ENCODE peak calls at places on chromosomes 12 and 14, in six cellular contexts. P is A549, H is K562, X is endothelial cell of umbilical vein, C is HepG2, G is GM12878. V is an unnamed sample.

GRCh38 chr12:109626378-109627115 is 53.0 kb downstream of the MVK start:
- DNase-seq in C (no peak), G (no peak), X (no peak), H (no peak), P (no peak), V (no peak)

GRCh38 chr12:117347588-117347987 is 13.8 kb downstream of the NOS1 start:
- DNase-seq in C (no peak), H (no peak), G (no peak), P (no peak), X (no peak), V (no peak)

GRCh38 chr12:23585156-23585781 is 364.2 kb downstream of the SOX5 start:
- DNase-seq in H (no peak), P (no peak), C (no peak), X (no peak), G (no peak), V (no peak)

GRCh38 chr12:95583933-95584332 is 32.7 kb upstream of the USP44 start:
- DNase-seq in P (no peak), C (no peak), H (peak), G (no peak), X (no peak), V (peak)

GRCh38 chr12:12716151-12716844 is 870 bp upstream of the CDKN1B start:
- DNase-seq in H (no peak), G (no peak), X (peak), C (peak), P (no peak), V (no peak)

GRCh38 chr12:52691076-52691764 is 11.0 kb upstream of the KRT1 start:
- DNase-seq in X (no peak), C (no peak), P (no peak), H (no peak), G (no peak), V (no peak)

GRCh38 chr14:95341115-95341514 is 21.4 kb upstream of the CLMN start:
- DNase-seq in C (no peak), H (no peak), G (no peak), X (no peak), P (no peak), V (no peak)

GRCh38 chr14:99075771-99076370 is 196.1 kb downstream of the BCL11B start:
- DNase-seq in C (no peak), X (no peak), G (no peak), P (no peak), H (no peak), V (peak)

GRCh38 chr12:26195641-26196423 is 459 bp downstream of the SSPN start:
- DNase-seq in G (no peak), H (no peak), X (peak), C (no peak), P (peak), V (peak)

GRCh38 chr12:115155665-115156645 is 472.0 kb upstream of the TBX3 start:
- DNase-seq in C (no peak), H (no peak), P (peak), G (no peak), X (no peak), V (no peak)

GRCh38 chr12:116152268-116152667 is 125.2 kb downstream of the MED13L start:
- DNase-seq in C (no peak), X (no peak), H (no peak), G (no peak), P (no peak), V (no peak)

GRCh38 chr12:124804011-124804621 is 59.5 kb downstream of the SCARB1 start:
- DNase-seq in X (peak), C (peak), G (no peak), H (peak), P (peak), V (peak)

GRCh38 chr12:33588082-33588712 is 148.6 kb upstream of the SYT10 start:
- DNase-seq in C (no peak), P (no peak), H (peak), X (no peak), G (no peak), V (peak)

GRCh38 chr14:95486875-95487668 is 29.4 kb downstream of the SYNE3 start:
- DNase-seq in G (no peak), P (no peak), C (no peak), H (no peak), X (no peak), V (no peak)

GRCh38 chr12:8157484-8158198 is 826 bp downstream of the ZNF705A start:
- DNase-seq in C (no peak), P (no peak), H (no peak), X (peak), G (no peak), V (no peak)
- TF ChIP-seq CTCF in C (no peak), P (no peak), H (no peak), X (no peak), G (no peak), V (no peak)

GRCh38 chr14:88553886-88554457 is 835 bp downstream of the PTPN21 start:
- DNase-seq in G (no peak), X (peak), P (no peak), C (no peak), H (no peak), V (no peak)

GRCh38 chr14:88556581-88556980 is 1.8 kb upstream of the PTPN21 start:
- DNase-seq in C (no peak), X (no peak), H (no peak), G (no peak), P (no peak), V (no peak)

GRCh38 chr14:88551936-88552565 is 2.8 kb downstream of the PTPN21 start:
- DNase-seq in C (no peak), H (no peak), X (peak), P (no peak), G (no peak), V (no peak)

GRCh38 chr14:88552859-88553258 is 1.9 kb downstream of the PTPN21 start:
- DNase-seq in G (no peak), X (no peak), H (no peak), P (no peak), C (peak), V (no peak)

GRCh38 chr14:88554458-88555286 is at the start of gene PTPN21:
- DNase-seq in X (peak), P (peak), H (peak), G (no peak), C (peak), V (peak)
- TF ChIP-seq POLR2A in X (peak), P (peak), H (no peak), G (no peak), C (no peak), V (no peak)

GRCh38 chr12:80187660-80188090 is 88.3 kb downstream of the OTOGL start:
- DNase-seq in H (no peak), G (peak), C (no peak), X (peak), P (no peak), V (no peak)
- TF ChIP-seq MYC in H (no peak), G (no peak), C (no peak), X (no peak), P (no peak), V (no peak)

GRCh38 chr14:24401810-24402702 is 3.3 kb downstream of the NYNRIN start:
- DNase-seq in P (no peak), X (no peak), C (no peak), H (no peak), G (no peak), V (no peak)
- TF ChIP-seq CTCF in P (no peak), X (no peak), C (no peak), H (no peak), G (no peak), V (no peak)

GRCh38 chr12:68842123-68842522 is 34.1 kb downstream of the MDM2 start:
- DNase-seq in H (no peak), P (no peak), C (no peak), X (no peak), G (no peak), V (no peak)

GRCh38 chr12:68842784-68843567 is 35.0 kb downstream of the MDM2 start:
- DNase-seq in P (no peak), C (no peak), H (no peak), G (no peak), X (no peak), V (no peak)

GRCh38 chr12:68846811-68847210 is 38.8 kb downstream of the MDM2 start:
- DNase-seq in H (no peak), P (no peak), X (no peak), C (no peak), G (no peak), V (no peak)

GRCh38 chr12:68844788-68845695 is 37.1 kb downstream of the MDM2 start:
- DNase-seq in X (no peak), H (no peak), G (no peak), P (no peak), C (no peak), V (no peak)

GRCh38 chr12:68844318-68844745 is 36.4 kb downstream of the MDM2 start:
- DNase-seq in X (no peak), P (no peak), H (no peak), C (no peak), G (no peak), V (no peak)
- TF ChIP-seq POLR2A in X (peak), P (no peak), H (peak), C (no peak), G (peak), V (no peak)

GRCh38 chr14:35317820-35318219 is 25.6 kb downstream of the PSMA6 start:
- DNase-seq in C (no peak), H (no peak), G (no peak), X (no peak), P (no peak), V (no peak)
- TF ChIP-seq MYC in C (no peak), H (no peak), G (no peak), X (no peak), P (no peak), V (no peak)

DNA sequence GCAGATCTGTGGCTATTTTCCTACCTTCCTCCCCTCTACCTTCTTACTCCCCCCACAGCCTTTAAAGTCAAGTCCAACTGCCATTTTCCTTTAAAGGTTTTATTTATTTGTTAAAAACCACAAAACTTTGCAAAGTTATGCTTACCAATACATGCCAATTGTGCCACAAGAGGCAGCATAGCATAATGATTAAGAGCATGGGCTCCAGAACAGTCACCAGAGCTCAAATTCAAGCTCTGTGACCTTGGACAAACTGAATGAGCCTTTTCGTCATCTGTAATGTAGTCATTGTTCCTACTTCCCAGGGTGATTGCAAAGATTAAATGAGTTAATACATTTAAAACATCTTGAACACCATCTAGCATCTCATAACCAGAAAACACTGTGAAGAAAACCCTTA is 13.0 kb upstream of the FMNL3 start:
- DNase-seq in X (no peak), C (peak), P (no peak), G (no peak), H (no peak), V (no peak)
- TF ChIP-seq CTCF in X (no peak), C (peak), P (no peak), G (no peak), H (no peak), V (no peak)

GRCh38 chr14:85813040-85813439 is 283.1 kb downstream of the FLRT2 start:
- DNase-seq in G (no peak), P (no peak), H (no peak), C (no peak), X (no peak), V (no peak)

GRCh38 chr14:85811340-85811739 is 281.4 kb downstream of the FLRT2 start:
- DNase-seq in X (no peak), C (no peak), G (no peak), P (no peak), H (no peak), V (no peak)
- TF ChIP-seq POLR2A in X (no peak), C (no peak), G (no peak), P (no peak), H (no peak), V (no peak)